ENCODE peak calls at places on chromosomes 7 and 10, in five cellular contexts. P is T-helper 2 cell; K is KBM-7; Z is activated CD4-positive, alpha-beta T cell treated with anti-CD3 and anti-CD28 coated beads, Interleukin-2, amount 50 U/mL, for 1 hour; S is foreskin fibroblast. A is an unnamed sample.

GRCh38 chr10:12489806-12490205 is 140.5 kb downstream of the CAMK1D start:
- DNase-seq in Z (no peak), P (no peak), K (no peak), S (no peak), A (no peak)

GRCh38 chr10:8137272-8137680 is 82.8 kb downstream of the GATA3 start:
- DNase-seq in S (no peak), K (no peak), P (no peak), Z (peak), A (no peak)

GRCh38 chr7:22662031-22662430 is 65.0 kb upstream of the IL6 start:
- DNase-seq in Z (no peak), S (no peak), P (no peak), K (no peak), A (no peak)

GRCh38 chr10:49176310-49177268 is 11.6 kb downstream of the TMEM273 start:
- DNase-seq in Z (no peak), K (no peak), S (no peak), P (no peak), A (peak)

GRCh38 chr10:17923728-17924127 is 28.0 kb upstream of the SLC39A12 start:
- DNase-seq in S (peak), P (no peak), Z (no peak), K (no peak), A (no peak)

GRCh38 chr7:24908166-24908565 is 71.8 kb downstream of the OSBPL3 start:
- DNase-seq in P (no peak), S (no peak), K (no peak), Z (no peak), A (no peak)

GRCh38 chr7:98771519-98772241 is 98.1 kb downstream of the TMEM130 start:
- DNase-seq in P (no peak), K (no peak), S (peak), Z (no peak), A (no peak)

GRCh38 chr7:141844256-141844655 is 3.0 kb upstream of the PRSS37 start:
- DNase-seq in Z (no peak), S (no peak), P (no peak), K (no peak), A (no peak)

GRCh38 chr7:129958643-129959479 is 6.1 kb upstream of the UBE2H start:
- DNase-seq in S (peak), P (no peak), Z (no peak), K (peak), A (peak)

GRCh38 chr7:46945328-46945727 is 636.6 kb downstream of the TNS3 start:
- DNase-seq in K (no peak), P (no peak), S (no peak), Z (no peak), A (no peak)

GRCh38 chr7:74364061-74364460 is 74.9 kb downstream of the CLIP2 start:
- DNase-seq in P (no peak), K (no peak), Z (no peak), S (no peak), A (no peak)

GRCh38 chr7:48078470-48078869 is 10.6 kb upstream of the UPP1 start:
- DNase-seq in Z (no peak), K (no peak), P (no peak), S (no peak), A (no peak)

GRCh38 chr7:104967088-104967487 is 46.9 kb upstream of the KMT2E start:
- DNase-seq in Z (no peak), S (no peak), P (no peak), K (no peak), A (no peak)

GRCh38 chr10:26626066-26626465 is 71.4 kb upstream of the PDSS1 start:
- DNase-seq in S (no peak), P (no peak), Z (no peak), K (no peak), A (no peak)

GRCh38 chr10:101816913-101817541 is 1.2 kb downstream of the OGA start:
- DNase-seq in S (no peak), P (no peak), Z (no peak), K (no peak), A (no peak)

GRCh38 chr10:124332426-124332825 is 86.3 kb downstream of the OAT start:
- DNase-seq in Z (no peak), S (peak), K (no peak), P (no peak), A (no peak)

GRCh38 chr7:17472939-17473338 is 174.5 kb downstream of the AHR start:
- DNase-seq in P (no peak), S (no peak), K (no peak), Z (no peak), A (no peak)

GRCh38 chr7:70434376-70434775 is 697.6 kb upstream of the GALNT17 start:
- DNase-seq in Z (no peak), P (no peak), K (no peak), S (no peak), A (no peak)

GRCh38 chr7:157445956-157446295 is 109.1 kb downstream of the DNAJB6 start:
- DNase-seq in Z (no peak), S (no peak), K (no peak), P (no peak), A (no peak)

GRCh38 chr7:2124604-2125345 is 108.0 kb downstream of the MAD1L1 start:
- DNase-seq in S (no peak), K (no peak), P (no peak), Z (no peak), A (no peak)

GRCh38 chr10:88873757-88874156 is 6.3 kb upstream of the STAMBPL1 start:
- DNase-seq in K (no peak), S (no peak), Z (no peak), P (no peak), A (no peak)

GRCh38 chr10:129472696-129473555 is 5.9 kb downstream of the MGMT start:
- DNase-seq in S (no peak), Z (no peak), P (no peak), K (no peak), A (no peak)

GRCh38 chr10:79173582-79174262 is 105.0 kb downstream of the ZMIZ1 start:
- DNase-seq in K (no peak), Z (no peak), S (no peak), P (no peak), A (no peak)

GRCh38 chr10:6840766-6841165 is 260.7 kb upstream of the PRKCQ start:
- DNase-seq in K (no peak), S (peak), P (no peak), Z (no peak), A (no peak)

GRCh38 chr7:98354511-98355249 is 46.2 kb downstream of the BAIAP2L1 start:
- DNase-seq in K (no peak), P (no peak), Z (no peak), S (peak), A (no peak)

GRCh38 chr10:102419561-102420442 is 834 bp upstream of the FBXL15 start:
- DNase-seq in K (peak), S (no peak), Z (peak), P (peak), A (peak)

GRCh38 chr7:141511370-141512335 is 39.6 kb upstream of the AGK start:
- DNase-seq in P (no peak), Z (no peak), S (no peak), K (no peak), A (peak)

GRCh38 chr7:147251924-147252323 is 1135.3 kb downstream of the CNTNAP2 start:
- DNase-seq in K (no peak), Z (no peak), P (no peak), S (no peak), A (no peak)

A was measured in psoas muscle.